ENCODE peak calls at places on chromosomes 1 and 21, in seven cellular contexts. H is heart left ventricle, S is ovary, C is A549, U is IMR-90, Q is uterus, M is HepG2. P is an unnamed sample.

GRCh38 chr21:36045993-36046392 is 14.3 kb downstream of the SETD4 start:
- DNase-seq in H (no peak), S (no peak), C (no peak), U (peak), Q (no peak), M (no peak), P (no peak)

GRCh38 chr21:45459171-45460010 is 54.4 kb downstream of the COL18A1 start:
- DNase-seq in H (peak), S (no peak), C (no peak), U (no peak), Q (no peak), M (peak), P (no peak)

GRCh38 chr1:77938656-77939055 is 40.2 kb downstream of the FUBP1 start:
- DNase-seq in H (no peak), S (no peak), C (no peak), U (no peak), Q (no peak), M (no peak), P (no peak)

GRCh38 chr1:8974551-8974950 is 28.9 kb downstream of the CA6 start:
- DNase-seq in H (no peak), S (no peak), C (no peak), U (no peak), Q (no peak), M (no peak), P (no peak)

GRCh38 chr1:204578867-204579664 is 62.9 kb downstream of the MDM4 start:
- DNase-seq in H (peak), S (peak), C (no peak), U (no peak), Q (no peak), M (no peak), P (no peak)

GRCh38 chr21:46035809-46036695 is 54.5 kb downstream of the COL6A1 start:
- DNase-seq in H (peak), S (peak), C (no peak), U (peak), Q (peak), M (no peak), P (no peak)

GRCh38 chr1:228287541-228288425 is 79.9 kb downstream of the OBSCN start:
- DNase-seq in H (peak), S (no peak), C (no peak), U (no peak), Q (no peak), M (no peak), P (no peak)

GRCh38 chr1:54978528-54979326 is 1.7 kb upstream of the TMEM61 start:
- DNase-seq in H (no peak), S (no peak), C (no peak), U (no peak), Q (no peak), M (no peak), P (no peak)

GRCh38 chr21:41316641-41317392 is at the start of gene FAM3B:
- DNase-seq in H (no peak), S (no peak), C (no peak), U (no peak), Q (no peak), M (no peak), P (no peak)

GRCh38 chr1:228367798-228368791 is 38.5 kb downstream of the TRIM11 start:
- DNase-seq in H (peak), S (no peak), C (no peak), U (no peak), Q (no peak), M (peak), P (no peak)

GRCh38 chr1:203250936-203251335 is 21.5 kb upstream of the CHIT1 start:
- DNase-seq in H (no peak), S (no peak), C (no peak), U (no peak), Q (no peak), M (no peak), P (no peak)

GRCh38 chr1:224747578-224747977 is 131.5 kb downstream of the CNIH3 start:
- DNase-seq in H (no peak), S (no peak), C (no peak), U (peak), Q (no peak), M (no peak), P (no peak)

GRCh38 chr1:67489643-67490042 is 59.4 kb upstream of the SERBP1 start:
- DNase-seq in H (no peak), S (no peak), C (no peak), U (peak), Q (no peak), M (peak), P (no peak)

GRCh38 chr1:209510063-209510462 is 73.5 kb upstream of the CAMK1G start:
- DNase-seq in H (no peak), S (no peak), C (no peak), U (no peak), Q (no peak), M (no peak), P (no peak)

GRCh38 chr1:182552527-182552926 is 36.5 kb downstream of the RNASEL start:
- DNase-seq in H (no peak), S (no peak), C (no peak), U (peak), Q (no peak), M (no peak), P (no peak)

GRCh38 chr1:46653405-46653853 is 14.7 kb downstream of the ATPAF1 start:
- DNase-seq in H (no peak), S (no peak), C (no peak), U (peak), Q (no peak), M (no peak), P (no peak)

GRCh38 chr1:52502789-52503188 is 50.1 kb downstream of the TUT4 start:
- DNase-seq in H (no peak), S (peak), C (no peak), U (no peak), Q (no peak), M (no peak), P (no peak)

GRCh38 chr1:84479998-84480397 is 932 bp downstream of the RPF1 start:
- DNase-seq in H (no peak), S (no peak), C (peak), U (peak), Q (no peak), M (no peak), P (no peak)

GRCh38 chr1:173863224-173864151 is 4.3 kb downstream of the GAS5 start:
- DNase-seq in H (no peak), S (no peak), C (no peak), U (no peak), Q (no peak), M (no peak), P (no peak)

GRCh38 chr1:185337221-185337620 is 20.2 kb upstream of the IVNS1ABP start:
- DNase-seq in H (no peak), S (no peak), C (no peak), U (peak), Q (no peak), M (no peak), P (no peak)

GRCh38 chr1:110425611-110426152 is 18.2 kb upstream of the LAMTOR5 start:
- DNase-seq in H (no peak), S (peak), C (no peak), U (no peak), Q (no peak), M (no peak), P (peak)

GRCh38 chr1:172990598-172991215 is 60.0 kb downstream of the TNFSF18 start:
- DNase-seq in H (no peak), S (no peak), C (no peak), U (peak), Q (no peak), M (no peak), P (no peak)

GRCh38 chr1:24909388-24909898 is 20.6 kb downstream of the RUNX3 start:
- DNase-seq in H (no peak), S (no peak), C (peak), U (peak), Q (no peak), M (peak), P (peak)

GRCh38 chr1:211885746-211886522 is 55.4 kb upstream of the LPGAT1 start:
- DNase-seq in H (no peak), S (no peak), C (no peak), U (no peak), Q (no peak), M (peak), P (no peak)

GRCh38 chr1:234647758-234648157 is 37.8 kb upstream of the IRF2BP2 start:
- DNase-seq in H (no peak), S (no peak), C (no peak), U (no peak), Q (no peak), M (no peak), P (no peak)

GRCh38 chr1:208135354-208135753 is 108.8 kb downstream of the PLXNA2 start:
- DNase-seq in H (no peak), S (no peak), C (no peak), U (peak), Q (no peak), M (peak), P (no peak)

GRCh38 chr1:32122141-32122540 is 14.3 kb downstream of the KPNA6 start:
- DNase-seq in H (no peak), S (no peak), C (no peak), U (no peak), Q (no peak), M (no peak), P (no peak)

GRCh38 chr1:188689542-188689941 is 1788.1 kb downstream of the BRINP3 start:
- DNase-seq in H (no peak), S (no peak), C (no peak), U (peak), Q (no peak), M (no peak), P (no peak)

GRCh38 chr21:46168659-46169386 is 13.4 kb upstream of the FTCD start:
- DNase-seq in H (no peak), S (no peak), C (no peak), U (no peak), Q (no peak), M (no peak), P (no peak)

GRCh38 chr1:10714337-10715114 is 81.9 kb downstream of the CASZ1 start:
- DNase-seq in H (no peak), S (no peak), C (no peak), U (no peak), Q (no peak), M (no peak), P (no peak)

GRCh38 chr1:159883134-159883533 is 16.8 kb downstream of the CFAP45 start:
- DNase-seq in H (no peak), S (no peak), C (no peak), U (no peak), Q (no peak), M (no peak), P (no peak)

GRCh38 chr1:180230791-180231505 is 884 bp downstream of the LHX4 start:
- DNase-seq in H (no peak), S (no peak), C (peak), U (peak), Q (no peak), M (no peak), P (no peak)

GRCh38 chr1:110060034-110060661 is 10.3 kb downstream of the ALX3 start:
- DNase-seq in H (peak), S (no peak), C (peak), U (no peak), Q (peak), M (peak), P (no peak)

GRCh38 chr1:226095286-226095685 is 32.8 kb downstream of the H3-3A start:
- DNase-seq in H (no peak), S (no peak), C (no peak), U (no peak), Q (no peak), M (no peak), P (no peak)

GRCh38 chr1:239987103-239987745 is 104.5 kb upstream of the FMN2 start:
- DNase-seq in H (no peak), S (peak), C (no peak), U (peak), Q (no peak), M (peak), P (no peak)

GRCh38 chr1:151356668-151357067 is 9.6 kb upstream of the RFX5 start:
- DNase-seq in H (no peak), S (no peak), C (no peak), U (no peak), Q (no peak), M (no peak), P (no peak)

GRCh38 chr1:1442069-1442770 is 6.7 kb downstream of the VWA1 start:
- DNase-seq in H (no peak), S (peak), C (no peak), U (no peak), Q (no peak), M (no peak), P (no peak)
- TF ChIP-seq POLR2A in H (no peak), S (no peak), C (no peak), U (no peak), Q (no peak), M (no peak), P (no peak)

GRCh38 chr1:167430134-167430848 is 88.0 kb downstream of the CD247 start:
- DNase-seq in H (no peak), S (no peak), C (no peak), U (no peak), Q (no peak), M (no peak), P (no peak)

GRCh38 chr1:167427843-167428242 is 90.5 kb downstream of the CD247 start:
- DNase-seq in H (no peak), S (no peak), C (no peak), U (no peak), Q (no peak), M (no peak), P (no peak)

GRCh38 chr1:167426716-167427115 is 91.6 kb downstream of the CD247 start:
- DNase-seq in H (no peak), S (no peak), C (no peak), U (no peak), Q (no peak), M (no peak), P (no peak)

GRCh38 chr1:167429612-167430011 is 88.7 kb downstream of the CD247 start:
- DNase-seq in H (no peak), S (no peak), C (no peak), U (no peak), Q (no peak), M (no peak), P (no peak)

DNA sequence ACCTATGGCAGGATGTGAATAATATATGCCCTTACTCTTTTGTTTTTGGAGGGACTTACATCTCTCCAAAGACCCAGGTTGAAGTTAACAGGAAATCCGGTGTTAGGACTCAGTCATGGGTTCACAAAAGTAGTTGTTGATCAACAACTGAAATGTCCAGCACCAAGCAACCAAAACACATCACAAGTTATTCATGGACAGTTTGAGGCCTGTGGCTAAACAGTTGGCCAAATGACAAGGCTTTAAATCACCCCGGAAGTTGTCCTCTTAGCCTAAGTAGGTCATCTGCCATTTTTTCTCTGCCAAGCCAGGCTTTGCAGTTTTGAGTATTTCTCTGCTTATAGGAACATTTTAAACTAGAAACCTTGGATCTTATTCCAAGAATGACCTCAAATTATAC is 89.9 kb downstream of the CD247 start:
- DNase-seq in H (no peak), S (no peak), C (no peak), U (no peak), Q (no peak), M (no peak), P (no peak)
- TF ChIP-seq POLR2A in H (no peak), S (no peak), C (no peak), U (no peak), Q (no peak), M (no peak), P (no peak)

GRCh38 chr1:147670319-147671003 is at the start of gene ACP6:
- DNase-seq in H (peak), S (peak), C (peak), U (peak), Q (peak), M (peak), P (peak)
- TF ChIP-seq POLR2A in H (no peak), S (peak), C (peak), U (no peak), Q (peak), M (peak), P (no peak)

GRCh38 chr1:157139125-157139524 is 930 bp upstream of the ETV3 start:
- DNase-seq in H (no peak), S (no peak), C (no peak), U (no peak), Q (no peak), M (no peak), P (no peak)
- TF ChIP-seq POLR2A in H (no peak), S (no peak), C (no peak), U (no peak), Q (no peak), M (no peak), P (no peak)

DNA sequence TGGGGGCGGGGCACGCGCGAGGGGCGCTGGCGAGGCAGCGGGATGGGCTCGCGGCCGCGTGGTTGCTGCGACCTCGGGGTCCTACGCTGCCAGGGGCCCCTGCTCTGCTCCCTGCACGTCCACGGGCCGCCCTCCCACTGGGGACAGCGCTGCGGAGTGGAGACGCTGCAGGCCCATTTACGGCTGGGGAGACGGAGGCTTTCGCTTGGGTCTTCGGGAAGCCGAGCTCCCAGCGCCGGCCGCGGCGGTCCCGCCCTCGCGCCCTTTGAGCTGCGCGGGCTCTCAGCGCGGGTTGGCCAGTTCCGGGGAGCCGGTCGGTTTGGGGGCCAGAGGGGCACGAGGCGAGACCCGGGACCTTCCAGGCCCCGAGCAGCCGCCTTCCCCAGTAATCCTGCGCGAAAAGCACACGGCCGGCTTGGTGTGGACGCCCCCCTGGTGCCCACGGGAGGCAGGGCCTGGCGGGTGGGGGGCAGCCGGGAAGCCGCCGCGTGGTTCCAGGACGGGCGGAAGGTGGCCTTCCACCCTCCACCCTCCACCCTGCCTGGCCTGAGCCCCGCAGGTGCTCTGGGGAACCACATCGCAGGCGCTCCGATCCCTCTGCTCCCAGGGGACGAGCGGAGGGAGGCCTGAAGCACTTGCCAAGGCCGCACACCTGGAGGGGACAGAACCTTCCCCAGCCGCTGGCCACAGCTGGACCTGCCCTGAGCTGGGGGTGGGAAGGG is 570 bp upstream of the PEX10 start:
- DNase-seq in H (peak), S (peak), C (peak), U (peak), Q (peak), M (peak), P (no peak)
- TF ChIP-seq POLR2A in H (no peak), S (no peak), C (peak), U (no peak), Q (peak), M (no peak), P (no peak)

DNA sequence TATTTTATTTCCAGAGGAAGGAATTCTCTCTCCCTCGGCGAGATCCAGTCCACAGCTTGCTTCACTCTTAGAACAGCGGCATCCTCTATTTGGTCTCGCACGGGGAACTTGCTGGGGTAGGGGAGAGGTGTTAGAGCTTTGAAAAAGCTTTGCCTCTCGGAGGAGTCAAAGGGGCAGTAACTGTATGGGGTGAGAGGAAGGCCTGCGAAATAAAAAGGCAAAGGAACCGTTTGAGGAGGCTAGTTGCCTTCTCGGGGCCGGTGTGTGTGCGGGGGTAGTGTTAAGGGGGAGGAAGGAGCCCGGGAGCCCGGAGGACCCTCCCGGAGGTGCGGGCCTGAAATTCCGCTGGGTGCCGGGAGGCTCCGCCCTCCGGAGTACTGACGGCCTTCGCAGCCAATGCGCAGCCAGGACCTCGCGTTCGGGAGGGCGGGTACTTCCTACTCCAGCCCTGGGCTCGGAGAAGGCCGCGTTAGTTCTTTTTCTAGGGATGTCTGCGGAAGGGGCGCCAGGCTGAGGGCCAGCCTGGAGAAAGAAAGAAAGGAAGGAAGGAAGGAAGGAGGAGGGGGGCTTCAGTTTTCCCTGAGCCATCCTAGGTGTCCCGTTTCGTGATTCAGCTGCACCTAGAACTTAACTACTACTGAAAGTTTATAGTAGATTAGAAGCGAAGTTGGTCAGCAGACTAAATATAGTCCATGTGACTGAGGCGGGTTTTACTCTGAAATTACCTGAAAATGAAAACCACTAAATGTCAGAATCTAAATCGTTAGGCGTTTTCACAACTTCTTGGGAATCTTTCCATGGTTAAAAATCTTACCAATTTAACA is 2.2 kb downstream of the NEK7 start:
- DNase-seq in H (peak), S (peak), C (peak), U (peak), Q (peak), M (peak), P (peak)
- TF ChIP-seq POLR2A in H (no peak), S (no peak), C (peak), U (peak), Q (peak), M (peak), P (no peak)

GRCh38 chr1:154179951-154180687 is 11.8 kb downstream of the TPM3 start:
- DNase-seq in H (no peak), S (no peak), C (no peak), U (no peak), Q (no peak), M (no peak), P (no peak)

GRCh38 chr1:154178856-154179811 is 12.8 kb downstream of the TPM3 start:
- DNase-seq in H (no peak), S (no peak), C (no peak), U (no peak), Q (no peak), M (peak), P (no peak)

GRCh38 chr1:154183045-154183968 is 8.6 kb downstream of the TPM3 start:
- DNase-seq in H (peak), S (peak), C (peak), U (peak), Q (peak), M (peak), P (peak)

GRCh38 chr1:154181944-154182341 is 10.0 kb downstream of the TPM3 start:
- DNase-seq in H (no peak), S (no peak), C (no peak), U (no peak), Q (no peak), M (no peak), P (no peak)

GRCh38 chr1:154182342-154183044 is 9.4 kb downstream of the TPM3 start:
- DNase-seq in H (peak), S (peak), C (peak), U (peak), Q (peak), M (peak), P (peak)
- TF ChIP-seq POLR2A in H (no peak), S (no peak), C (no peak), U (peak), Q (no peak), M (peak), P (no peak)